ENCODE peak calls at places on chromosome 11, in six cellular contexts. N is LHCN-M2, L is endothelial cell, I is foreskin fibroblast, J is GM04503, H is SHP77. B is an unnamed sample.

GRCh38 chr11:115042002-115042401 is 363.7 kb downstream of the NXPE2 start:
- DNase-seq in N (no peak), L (no peak), I (no peak), J (no peak), H (no peak), B (no peak)

GRCh38 chr11:32435511-32435946 is at the start of gene WT1:
- DNase-seq in N (no peak), L (peak; percentile 38), I (no peak), J (no peak), H (no peak), B (no peak)

GRCh38 chr11:44622721-44623258 is 57.3 kb downstream of the CD82 start:
- DNase-seq in N (no peak), L (no peak), I (no peak), J (no peak), H (no peak), B (no peak)

GRCh38 chr11:88175004-88175706 is at the start of gene RAB38:
- DNase-seq in N (no peak), L (peak; percentile 47), I (no peak), J (no peak), H (no peak), B (peak; percentile 21)

GRCh38 chr11:2166091-2166851 is 5.3 kb upstream of the INS start:
- DNase-seq in N (no peak), L (peak; percentile 61), I (no peak), J (no peak), H (no peak), B (no peak)

GRCh38 chr11:11787305-11788066 is 54.3 kb upstream of the USP47 start:
- DNase-seq in N (peak; percentile 58), L (peak; percentile 73), I (peak; percentile 56), J (no peak), H (peak; percentile 22), B (peak; percentile 71)

GRCh38 chr11:35334385-35335090 is 84.8 kb downstream of the SLC1A2 start:
- DNase-seq in N (peak; percentile 81), L (no peak), I (no peak), J (no peak), H (peak; percentile 5), B (no peak)

GRCh38 chr11:61020706-61021235 is 49.3 kb downstream of the CD6 start:
- DNase-seq in N (no peak), L (no peak), I (no peak), J (no peak), H (no peak), B (no peak)

GRCh38 chr11:103737791-103738190 is 298.6 kb upstream of the DDI1 start:
- DNase-seq in N (no peak), L (no peak), I (no peak), J (no peak), H (no peak), B (no peak)

GRCh38 chr11:74282863-74283484 is 28.5 kb downstream of the P4HA3 start:
- DNase-seq in N (peak; percentile 74), L (no peak), I (no peak), J (no peak), H (no peak), B (no peak)

GRCh38 chr11:87901366-87901765 is 273.9 kb downstream of the RAB38 start:
- DNase-seq in N (no peak), L (no peak), I (no peak), J (no peak), H (no peak), B (no peak)

GRCh38 chr11:114279778-114280532 is 16.2 kb upstream of the NNMT start:
- DNase-seq in N (no peak), L (no peak), I (peak; percentile 58), J (no peak), H (no peak), B (peak; percentile 67)

GRCh38 chr11:95567685-95568084 is 221.9 kb downstream of the FAM76B start:
- DNase-seq in N (no peak), L (no peak), I (peak; percentile 34), J (peak; percentile 45), H (no peak), B (peak; percentile 38)

GRCh38 chr11:19774817-19775600 is 62.4 kb downstream of the NAV2 start:
- DNase-seq in N (no peak), L (no peak), I (no peak), J (no peak), H (no peak), B (no peak)

GRCh38 chr11:64765291-64765803 is 5.6 kb upstream of the PYGM start:
- DNase-seq in N (no peak), L (no peak), I (no peak), J (no peak), H (no peak), B (no peak)

GRCh38 chr11:82988936-82989627 is 82.6 kb downstream of the RAB30 start:
- DNase-seq in N (peak; percentile 69), L (no peak), I (peak; percentile 46), J (no peak), H (peak; percentile 87), B (no peak)

GRCh38 chr11:124586247-124586860 is 16.6 kb downstream of the OR8A1 start:
- DNase-seq in N (peak; percentile 59), L (peak; percentile 69), I (peak; percentile 46), J (peak; percentile 9), H (peak; percentile 42), B (peak; percentile 72)

GRCh38 chr11:128892866-128893565 is 1.9 kb downstream of the KCNJ5 start:
- DNase-seq in N (no peak), L (no peak), I (no peak), J (no peak), H (no peak), B (no peak)

GRCh38 chr11:68780829-68781228 is 29.5 kb upstream of the TESMIN start:
- DNase-seq in N (no peak), L (peak; percentile 31), I (no peak), J (no peak), H (no peak), B (no peak)

GRCh38 chr11:8638300-8638699 is 44.2 kb downstream of the TRIM66 start:
- DNase-seq in N (no peak), L (no peak), I (peak; percentile 12), J (no peak), H (no peak), B (peak; percentile 27)

GRCh38 chr11:69089258-69089657 is 40.5 kb downstream of the TPCN2 start:
- DNase-seq in N (peak; percentile 77), L (no peak), I (peak; percentile 78), J (peak; percentile 60), H (no peak), B (peak; percentile 84)

GRCh38 chr11:40029406-40029805 is 1430.0 kb downstream of the LRRC4C start:
- DNase-seq in N (no peak), L (no peak), I (no peak), J (no peak), H (no peak), B (no peak)

GRCh38 chr11:3130269-3131071 is 34.6 kb downstream of the OSBPL5 start:
- DNase-seq in N (no peak), L (no peak), I (no peak), J (no peak), H (peak; percentile 11), B (no peak)